ENCODE peak calls at places on chromosomes 13 and 19, in five cellular contexts. E, N, W, R and Q are unnamed samples.

GRCh38 chr19:12664406-12665280 is 1.9 kb downstream of the MAN2B1 start:
- DNase-seq in W (no peak), E (no peak), R (no peak), N (no peak), Q (no peak)

GRCh38 chr19:4326837-4327251 is 11.8 kb downstream of the STAP2 start:
- DNase-seq in N (no peak), E (no peak), W (no peak), R (no peak), Q (no peak)

GRCh38 chr13:29577135-29578051 is 18.1 kb downstream of the SLC7A1 start:
- DNase-seq in R (peak), W (no peak), N (no peak), E (no peak), Q (no peak)

GRCh38 chr13:42991892-42992584 is at the start of gene EPSTI1:
- DNase-seq in N (peak), R (peak), W (peak), E (no peak), Q (peak)

GRCh38 chr13:83531022-83531421 is 351.3 kb downstream of the SLITRK1 start:
- DNase-seq in R (no peak), W (no peak), E (no peak), N (no peak), Q (no peak)

GRCh38 chr13:74641586-74641985 is 507.4 kb upstream of the KLF12 start:
- DNase-seq in E (no peak), W (no peak), R (no peak), N (no peak), Q (no peak)

GRCh38 chr19:38373907-38374331 is 452 bp upstream of the PSMD8 start:
- DNase-seq in N (no peak), R (no peak), W (no peak), E (no peak), Q (no peak)

GRCh38 chr19:17950310-17951150 is 16.4 kb upstream of the KCNN1 start:
- DNase-seq in N (no peak), E (no peak), W (no peak), R (no peak), Q (peak)

GRCh38 chr13:52848455-52849190 is at the start of gene PCDH8:
- DNase-seq in W (no peak), N (no peak), R (no peak), E (no peak), Q (no peak)

GRCh38 chr13:113553541-113554332 is 30.8 kb upstream of the TFDP1 start:
- DNase-seq in N (no peak), E (no peak), W (no peak), R (no peak), Q (no peak)

GRCh38 chr19:18675779-18676178 is 7.7 kb upstream of the CRTC1 start:
- DNase-seq in W (no peak), E (no peak), N (no peak), R (no peak), Q (no peak)

GRCh38 chr13:88802886-88803285 is 1131.7 kb downstream of the SLITRK5 start:
- DNase-seq in W (no peak), N (no peak), R (no peak), E (no peak), Q (no peak)

GRCh38 chr13:67013709-67014108 is 216.4 kb downstream of the PCDH9 start:
- DNase-seq in W (no peak), E (no peak), R (no peak), N (no peak), Q (no peak)

GRCh38 chr13:35909837-35910236 is 221.3 kb downstream of the DCLK1 start:
- DNase-seq in E (no peak), N (no peak), R (no peak), W (no peak), Q (no peak)